ENCODE peak calls at places on chromosome 18, in six cellular contexts. One of them, this sample, is unnamed.
A peak's percentile ranks its signal among the peaks of the same experiment; 100 is the strongest.

GRCh38 chr18:2274613-2275012 is 296.7 kb downstream of the METTL4 start:
- DNase-seq in lower leg skin: no peak
- DNase-seq in natural killer cell: no peak
- DNase-seq in brain microvascular endothelial cell: no peak
- DNase-seq in IMR-90: no peak
- DNase-seq in left lung: no peak
- DNase-seq in this sample: no peak

GRCh38 chr18:65753520-65753919 is 2.7 kb downstream of the CDH7 start:
- DNase-seq in lower leg skin: no peak
- DNase-seq in IMR-90: no peak
- DNase-seq in left lung: no peak
- DNase-seq in brain microvascular endothelial cell: no peak
- DNase-seq in natural killer cell: no peak
- DNase-seq in this sample: no peak

GRCh38 chr18:12422936-12423335 is 15.2 kb downstream of the PRELID3A start:
- DNase-seq in natural killer cell: no peak
- DNase-seq in lower leg skin: no peak
- DNase-seq in brain microvascular endothelial cell: no peak
- DNase-seq in IMR-90: no peak
- DNase-seq in left lung: no peak
- DNase-seq in this sample: no peak

GRCh38 chr18:48418000-48418399 is 8.8 kb upstream of the ZBTB7C start:
- DNase-seq in left lung: no peak
- DNase-seq in IMR-90: no peak
- DNase-seq in brain microvascular endothelial cell: no peak
- DNase-seq in lower leg skin: no peak
- DNase-seq in natural killer cell: no peak
- DNase-seq in this sample: no peak

GRCh38 chr18:1244397-1245122 is 339.9 kb downstream of the ADCYAP1 start:
- DNase-seq in lower leg skin: no peak
- DNase-seq in natural killer cell: no peak
- DNase-seq in IMR-90: no peak
- DNase-seq in brain microvascular endothelial cell: no peak
- DNase-seq in left lung: no peak
- DNase-seq in this sample: no peak

GRCh38 chr18:74173434-74173750 is 25.1 kb downstream of the TIMM21 start:
- DNase-seq in IMR-90: no peak
- DNase-seq in brain microvascular endothelial cell: no peak
- DNase-seq in left lung: no peak
- DNase-seq in lower leg skin: no peak
- DNase-seq in natural killer cell: no peak
- DNase-seq in this sample: no peak

GRCh38 chr18:1498216-1498615 is 593.5 kb downstream of the ADCYAP1 start:
- DNase-seq in brain microvascular endothelial cell: no peak
- DNase-seq in natural killer cell: no peak
- DNase-seq in lower leg skin: no peak
- DNase-seq in left lung: no peak
- DNase-seq in IMR-90: no peak
- DNase-seq in this sample: no peak

GRCh38 chr18:67302043-67302442 is 214.5 kb downstream of the DSEL start:
- DNase-seq in lower leg skin: no peak
- DNase-seq in brain microvascular endothelial cell: peak; percentile 3
- DNase-seq in left lung: no peak
- DNase-seq in IMR-90: peak; percentile 51
- DNase-seq in natural killer cell: no peak
- DNase-seq in this sample: no peak

GRCh38 chr18:80104364-80104779 is 4.7 kb upstream of the ADNP2 start:
- DNase-seq in brain microvascular endothelial cell: no peak
- DNase-seq in lower leg skin: no peak
- DNase-seq in natural killer cell: no peak
- DNase-seq in IMR-90: no peak
- DNase-seq in left lung: no peak
- DNase-seq in this sample: no peak

GRCh38 chr18:76795981-76796380 is 26.4 kb upstream of the ZNF236 start:
- DNase-seq in IMR-90: no peak
- DNase-seq in lower leg skin: no peak
- DNase-seq in left lung: no peak
- DNase-seq in natural killer cell: no peak
- DNase-seq in brain microvascular endothelial cell: no peak
- DNase-seq in this sample: no peak

GRCh38 chr18:48841381-48842258 is 109.1 kb downstream of the SMAD7 start:
- DNase-seq in IMR-90: peak; percentile 57
- DNase-seq in natural killer cell: no peak
- DNase-seq in lower leg skin: peak; percentile 50
- DNase-seq in left lung: peak; percentile 87
- DNase-seq in brain microvascular endothelial cell: no peak
- DNase-seq in this sample: peak; percentile 79

GRCh38 chr18:27627927-27628326 is 442.8 kb upstream of the CHST9 start:
- DNase-seq in natural killer cell: no peak
- DNase-seq in IMR-90: no peak
- DNase-seq in brain microvascular endothelial cell: no peak
- DNase-seq in lower leg skin: no peak
- DNase-seq in left lung: no peak
- DNase-seq in this sample: no peak

GRCh38 chr18:13435596-13436333 is 217.2 kb downstream of the LDLRAD4 start:
- DNase-seq in natural killer cell: no peak
- DNase-seq in lower leg skin: no peak
- DNase-seq in IMR-90: no peak
- DNase-seq in brain microvascular endothelial cell: peak; percentile 83
- DNase-seq in left lung: no peak
- DNase-seq in this sample: no peak

GRCh38 chr18:4403836-4404235 is 51.3 kb downstream of the DLGAP1 start:
- DNase-seq in brain microvascular endothelial cell: no peak
- DNase-seq in left lung: no peak
- DNase-seq in IMR-90: no peak
- DNase-seq in lower leg skin: no peak
- DNase-seq in natural killer cell: no peak
- DNase-seq in this sample: no peak

GRCh38 chr18:74163019-74163656 is 14.8 kb downstream of the TIMM21 start:
- DNase-seq in brain microvascular endothelial cell: no peak
- DNase-seq in lower leg skin: peak; percentile 35
- DNase-seq in natural killer cell: no peak
- DNase-seq in left lung: no peak
- DNase-seq in IMR-90: no peak
- DNase-seq in this sample: no peak

GRCh38 chr18:11548367-11548766 is 61.0 kb upstream of the SLC35G4 start:
- DNase-seq in natural killer cell: no peak
- DNase-seq in IMR-90: no peak
- DNase-seq in lower leg skin: no peak
- DNase-seq in brain microvascular endothelial cell: no peak
- DNase-seq in left lung: no peak
- DNase-seq in this sample: no peak

GRCh38 chr18:58091099-58091611 is 47.1 kb downstream of the NEDD4L start:
- DNase-seq in brain microvascular endothelial cell: no peak
- DNase-seq in left lung: peak; percentile 63
- DNase-seq in lower leg skin: no peak
- DNase-seq in natural killer cell: no peak
- DNase-seq in IMR-90: no peak
- DNase-seq in this sample: peak; percentile 86

GRCh38 chr18:23981369-23981768 is 33.2 kb upstream of the TTC39C start:
- DNase-seq in natural killer cell: no peak
- DNase-seq in IMR-90: no peak
- DNase-seq in lower leg skin: no peak
- DNase-seq in left lung: no peak
- DNase-seq in brain microvascular endothelial cell: no peak
- DNase-seq in this sample: no peak

GRCh38 chr18:59416818-59417217 is 57.8 kb upstream of the LMAN1 start:
- DNase-seq in natural killer cell: no peak
- DNase-seq in brain microvascular endothelial cell: no peak
- DNase-seq in lower leg skin: no peak
- DNase-seq in left lung: no peak
- DNase-seq in IMR-90: peak; percentile 13
- DNase-seq in this sample: no peak

GRCh38 chr18:48740846-48741485 is 202.1 kb downstream of the CTIF start:
- DNase-seq in natural killer cell: no peak
- DNase-seq in IMR-90: no peak
- DNase-seq in brain microvascular endothelial cell: no peak
- DNase-seq in left lung: no peak
- DNase-seq in lower leg skin: no peak
- DNase-seq in this sample: no peak

GRCh38 chr18:30705943-30706342 is 336.6 kb downstream of the DSC3 start:
- DNase-seq in lower leg skin: no peak
- DNase-seq in natural killer cell: no peak
- DNase-seq in left lung: no peak
- DNase-seq in IMR-90: no peak
- DNase-seq in brain microvascular endothelial cell: no peak
- DNase-seq in this sample: no peak

GRCh38 chr18:67475673-67476072 is 40.8 kb downstream of the DSEL start:
- DNase-seq in IMR-90: peak; percentile 57
- DNase-seq in natural killer cell: no peak
- DNase-seq in lower leg skin: no peak
- DNase-seq in brain microvascular endothelial cell: no peak
- DNase-seq in left lung: no peak
- DNase-seq in this sample: no peak

GRCh38 chr18:46320928-46321855 is 217.0 kb downstream of the HAUS1 start:
- DNase-seq in natural killer cell: no peak
- DNase-seq in brain microvascular endothelial cell: peak; percentile 47
- DNase-seq in lower leg skin: no peak
- DNase-seq in IMR-90: peak; percentile 55
- DNase-seq in left lung: no peak
- DNase-seq in this sample: no peak

GRCh38 chr18:21761471-21762115 is 21.0 kb downstream of the MIB1 start:
- DNase-seq in brain microvascular endothelial cell: no peak
- DNase-seq in IMR-90: no peak
- DNase-seq in natural killer cell: no peak
- DNase-seq in left lung: no peak
- DNase-seq in lower leg skin: no peak
- DNase-seq in this sample: no peak

GRCh38 chr18:49853436-49853835 is 40.1 kb upstream of the ACAA2 start:
- DNase-seq in lower leg skin: no peak
- DNase-seq in natural killer cell: no peak
- DNase-seq in brain microvascular endothelial cell: no peak
- DNase-seq in IMR-90: no peak
- DNase-seq in left lung: no peak
- DNase-seq in this sample: no peak

DNA sequence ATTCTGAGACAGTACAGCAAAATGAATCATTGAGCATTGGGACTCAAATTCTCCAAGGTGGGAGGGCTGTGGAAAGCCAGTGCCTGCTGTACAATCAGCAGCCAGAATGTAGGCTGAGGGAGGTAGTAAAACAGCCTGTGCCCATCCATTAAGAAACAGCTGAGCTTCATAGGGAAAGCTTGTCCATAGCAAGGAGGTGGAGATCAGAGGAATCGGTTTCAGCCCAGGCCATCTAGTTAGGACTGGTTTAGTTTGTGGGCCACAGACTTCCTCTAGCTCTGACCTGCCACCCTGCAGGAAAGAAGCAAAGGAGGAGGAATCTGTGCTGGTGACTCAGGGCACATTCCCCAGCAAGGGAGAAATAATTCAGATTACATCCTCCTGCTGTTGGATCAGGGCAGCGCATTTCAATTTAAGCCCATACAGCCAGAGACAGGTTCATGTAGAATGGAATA is 333.4 kb downstream of the SETBP1 start:
- DNase-seq in lower leg skin: no peak
- DNase-seq in natural killer cell: no peak
- DNase-seq in IMR-90: peak; percentile 82
- DNase-seq in brain microvascular endothelial cell: peak; percentile 87
- DNase-seq in left lung: no peak
- DNase-seq in this sample: no peak
- TF ChIP-seq CTCF in lower leg skin: no peak
- TF ChIP-seq CTCF in natural killer cell: no peak
- TF ChIP-seq CTCF in IMR-90: peak; percentile 33
- TF ChIP-seq CTCF in brain microvascular endothelial cell: peak; percentile 82
- TF ChIP-seq CTCF in left lung: no peak
- TF ChIP-seq CTCF in this sample: no peak

GRCh38 chr18:55097406-55098170 is 138.3 kb upstream of the CCDC68 start:
- DNase-seq in brain microvascular endothelial cell: no peak
- DNase-seq in IMR-90: no peak
- DNase-seq in left lung: no peak
- DNase-seq in lower leg skin: peak; percentile 35
- DNase-seq in natural killer cell: no peak
- DNase-seq in this sample: no peak

GRCh38 chr18:55093295-55093694 is 134.0 kb upstream of the CCDC68 start:
- DNase-seq in left lung: no peak
- DNase-seq in IMR-90: no peak
- DNase-seq in lower leg skin: no peak
- DNase-seq in brain microvascular endothelial cell: no peak
- DNase-seq in natural killer cell: no peak
- DNase-seq in this sample: no peak

GRCh38 chr18:55095579-55095978 is 136.3 kb upstream of the CCDC68 start:
- DNase-seq in natural killer cell: no peak
- DNase-seq in brain microvascular endothelial cell: no peak
- DNase-seq in lower leg skin: no peak
- DNase-seq in left lung: no peak
- DNase-seq in IMR-90: no peak
- DNase-seq in this sample: no peak

GRCh38 chr18:55093808-55094207 is 134.5 kb upstream of the CCDC68 start:
- DNase-seq in natural killer cell: no peak
- DNase-seq in left lung: no peak
- DNase-seq in brain microvascular endothelial cell: no peak
- DNase-seq in IMR-90: no peak
- DNase-seq in lower leg skin: no peak
- DNase-seq in this sample: no peak

GRCh38 chr18:55096261-55097026 is 137.2 kb upstream of the CCDC68 start:
- DNase-seq in lower leg skin: no peak
- DNase-seq in natural killer cell: no peak
- DNase-seq in left lung: no peak
- DNase-seq in brain microvascular endothelial cell: peak; percentile 83
- DNase-seq in IMR-90: peak; percentile 72
- DNase-seq in this sample: no peak
- TF ChIP-seq CTCF in lower leg skin: no peak
- TF ChIP-seq CTCF in natural killer cell: no peak
- TF ChIP-seq CTCF in left lung: no peak
- TF ChIP-seq CTCF in brain microvascular endothelial cell: peak; percentile 74
- TF ChIP-seq CTCF in IMR-90: peak; percentile 50
- TF ChIP-seq CTCF in this sample: no peak

DNA sequence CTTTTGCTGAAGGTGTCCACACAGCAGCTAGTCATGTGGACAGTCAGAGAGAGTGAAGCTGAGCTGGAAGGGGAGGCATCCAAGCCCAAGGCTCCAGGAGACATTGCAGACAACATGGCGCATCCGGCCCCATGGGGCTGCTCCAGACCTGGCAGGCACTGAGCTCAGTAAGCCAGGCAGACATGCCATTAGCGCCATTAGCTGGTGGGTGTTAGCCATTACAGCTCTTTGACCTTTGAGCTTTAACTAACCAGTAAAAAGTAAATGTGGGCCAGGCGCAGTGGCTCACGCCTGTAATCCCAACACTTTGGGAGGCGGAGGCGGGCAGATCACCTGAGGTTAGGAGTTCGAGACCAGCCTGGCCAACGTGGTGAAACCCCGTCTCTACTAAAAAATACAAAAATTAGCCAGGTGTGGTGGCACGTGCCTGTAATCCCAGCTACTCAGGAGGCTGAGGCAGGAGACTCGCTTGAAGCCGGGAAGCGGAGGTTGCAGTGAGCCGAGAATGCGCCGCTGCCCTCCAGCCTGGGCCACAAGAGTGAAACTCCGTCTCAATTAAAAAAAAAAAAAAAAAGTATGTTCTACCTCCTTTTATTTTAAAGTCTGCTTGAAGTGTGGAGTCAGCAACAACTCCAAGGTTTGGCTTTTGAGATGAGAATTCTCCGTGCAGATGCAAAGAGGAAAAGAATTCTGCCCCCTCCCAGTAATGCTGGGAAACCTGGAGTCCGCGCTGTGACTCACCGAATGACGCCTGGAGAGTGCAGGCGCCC is 69.4 kb downstream of the TWSG1 start:
- DNase-seq in natural killer cell: no peak
- DNase-seq in left lung: no peak
- DNase-seq in lower leg skin: no peak
- DNase-seq in IMR-90: peak; percentile 22
- DNase-seq in brain microvascular endothelial cell: peak; percentile 49
- DNase-seq in this sample: no peak
- TF ChIP-seq CTCF in natural killer cell: no peak
- TF ChIP-seq CTCF in left lung: no peak
- TF ChIP-seq CTCF in lower leg skin: no peak
- TF ChIP-seq CTCF in IMR-90: no peak
- TF ChIP-seq CTCF in brain microvascular endothelial cell: no peak
- TF ChIP-seq CTCF in this sample: no peak

GRCh38 chr18:62637807-62638687 is 77.3 kb upstream of the PHLPP1 start:
- DNase-seq in natural killer cell: peak; percentile 34
- DNase-seq in IMR-90: peak; percentile 6
- DNase-seq in left lung: no peak
- DNase-seq in brain microvascular endothelial cell: peak; percentile 6
- DNase-seq in lower leg skin: no peak
- DNase-seq in this sample: no peak
- TF ChIP-seq CTCF in natural killer cell: peak; percentile 65
- TF ChIP-seq CTCF in IMR-90: peak; percentile 29
- TF ChIP-seq CTCF in left lung: peak; percentile 63
- TF ChIP-seq CTCF in brain microvascular endothelial cell: peak; percentile 71
- TF ChIP-seq CTCF in lower leg skin: no peak
- TF ChIP-seq CTCF in this sample: peak; percentile 85

This sample was measured in CD14-positive monocyte.